ENCODE peak calls at places on chromosome 9, in six cellular contexts. Q, A, B, Z, G and F are unnamed samples.

GRCh38 chr9:88313364-88314220 is 74.7 kb upstream of the SPIN1 start:
- DNase-seq in Q (no peak), A (no peak), B (no peak), Z (no peak), G (no peak), F (no peak)

GRCh38 chr9:121684381-121685145 is 33.1 kb downstream of the DAB2IP start:
- DNase-seq in Q (no peak), A (peak; percentile 37), B (peak; percentile 51), Z (no peak), G (peak; percentile 76), F (no peak)

GRCh38 chr9:15373201-15373530 is 49.5 kb upstream of the SNAPC3 start:
- DNase-seq in Q (no peak), A (peak; percentile 17), B (no peak), Z (no peak), G (no peak), F (no peak)

GRCh38 chr9:124800306-124801259 is 23.6 kb downstream of the OLFML2A start:
- DNase-seq in Q (no peak), A (no peak), B (peak; percentile 44), Z (no peak), G (peak; percentile 56), F (peak; percentile 75)

GRCh38 chr9:2704504-2704903 is 12.8 kb upstream of the KCNV2 start:
- DNase-seq in Q (no peak), A (no peak), B (no peak), Z (no peak), G (peak; percentile 61), F (no peak)

GRCh38 chr9:1916676-1917075 is 98.5 kb upstream of the SMARCA2 start:
- DNase-seq in Q (no peak), A (no peak), B (no peak), Z (no peak), G (no peak), F (no peak)

GRCh38 chr9:95437559-95437958 is 79.2 kb downstream of the PTCH1 start:
- DNase-seq in Q (no peak), A (no peak), B (no peak), Z (no peak), G (no peak), F (no peak)

GRCh38 chr9:134644715-134645606 is 3.4 kb downstream of the COL5A1 start:
- DNase-seq in Q (peak; percentile 73), A (peak; percentile 84), B (peak; percentile 83), Z (peak; percentile 28), G (peak; percentile 60), F (peak; percentile 70)

GRCh38 chr9:86253577-86253976 is 5.9 kb downstream of the C9orf153 start:
- DNase-seq in Q (no peak), A (no peak), B (no peak), Z (no peak), G (peak; percentile 2), F (no peak)

GRCh38 chr9:123960366-123960765 is 30.4 kb upstream of the DENND1A start:
- DNase-seq in Q (no peak), A (no peak), B (no peak), Z (no peak), G (peak; percentile 59), F (no peak)

GRCh38 chr9:134218230-134218629 is 53.9 kb upstream of the RNU6ATAC start:
- DNase-seq in Q (peak; percentile 11), A (no peak), B (no peak), Z (no peak), G (no peak), F (no peak)

GRCh38 chr9:93496285-93496684 is 42.9 kb upstream of the FAM120AOS start:
- DNase-seq in Q (no peak), A (no peak), B (no peak), Z (no peak), G (no peak), F (no peak)

GRCh38 chr9:117387422-117387821 is 27.4 kb downstream of the ASTN2 start:
- DNase-seq in Q (no peak), A (no peak), B (no peak), Z (no peak), G (no peak), F (no peak)

GRCh38 chr9:73042155-73042554 is 89.3 kb upstream of the ALDH1A1 start:
- DNase-seq in Q (no peak), A (no peak), B (no peak), Z (peak; percentile 61), G (no peak), F (no peak)

GRCh38 chr9:124366476-124367220 is 48.6 kb downstream of the PSMB7 start:
- DNase-seq in Q (no peak), A (no peak), B (no peak), Z (no peak), G (no peak), F (no peak)

GRCh38 chr9:91723420-91724067 is 226.5 kb downstream of the ROR2 start:
- DNase-seq in Q (no peak), A (no peak), B (no peak), Z (no peak), G (no peak), F (peak; percentile 12)

GRCh38 chr9:133991964-133992779 is at the start of gene VAV2:
- DNase-seq in Q (peak; percentile 81), A (peak; percentile 61), B (peak; percentile 77), Z (no peak), G (peak; percentile 81), F (peak; percentile 85)

GRCh38 chr9:127058645-127059021 is 63.8 kb downstream of the ANGPTL2 start:
- DNase-seq in Q (no peak), A (no peak), B (no peak), Z (peak; percentile 67), G (no peak), F (no peak)

GRCh38 chr9:134215709-134216448 is 51.5 kb upstream of the RNU6ATAC start:
- DNase-seq in Q (peak; percentile 40), A (no peak), B (peak; percentile 35), Z (no peak), G (no peak), F (no peak)

GRCh38 chr9:35908484-35909125 is 685 bp upstream of the SPAAR start:
- DNase-seq in Q (no peak), A (no peak), B (peak; percentile 57), Z (no peak), G (no peak), F (no peak)

GRCh38 chr9:35906923-35907699 is 1.1 kb downstream of the HRCT1 start:
- DNase-seq in Q (peak; percentile 69), A (peak; percentile 46), B (peak; percentile 82), Z (no peak), G (no peak), F (no peak)

GRCh38 chr9:35905912-35906679 is at the start of gene HRCT1:
- DNase-seq in Q (peak; percentile 96), A (peak; percentile 91), B (peak; percentile 96), Z (peak; percentile 60), G (no peak), F (peak; percentile 95)

GRCh38 chr9:35909274-35909673 is at the start of gene SPAAR:
- DNase-seq in Q (no peak), A (no peak), B (peak; percentile 39), Z (no peak), G (no peak), F (no peak)

DNA sequence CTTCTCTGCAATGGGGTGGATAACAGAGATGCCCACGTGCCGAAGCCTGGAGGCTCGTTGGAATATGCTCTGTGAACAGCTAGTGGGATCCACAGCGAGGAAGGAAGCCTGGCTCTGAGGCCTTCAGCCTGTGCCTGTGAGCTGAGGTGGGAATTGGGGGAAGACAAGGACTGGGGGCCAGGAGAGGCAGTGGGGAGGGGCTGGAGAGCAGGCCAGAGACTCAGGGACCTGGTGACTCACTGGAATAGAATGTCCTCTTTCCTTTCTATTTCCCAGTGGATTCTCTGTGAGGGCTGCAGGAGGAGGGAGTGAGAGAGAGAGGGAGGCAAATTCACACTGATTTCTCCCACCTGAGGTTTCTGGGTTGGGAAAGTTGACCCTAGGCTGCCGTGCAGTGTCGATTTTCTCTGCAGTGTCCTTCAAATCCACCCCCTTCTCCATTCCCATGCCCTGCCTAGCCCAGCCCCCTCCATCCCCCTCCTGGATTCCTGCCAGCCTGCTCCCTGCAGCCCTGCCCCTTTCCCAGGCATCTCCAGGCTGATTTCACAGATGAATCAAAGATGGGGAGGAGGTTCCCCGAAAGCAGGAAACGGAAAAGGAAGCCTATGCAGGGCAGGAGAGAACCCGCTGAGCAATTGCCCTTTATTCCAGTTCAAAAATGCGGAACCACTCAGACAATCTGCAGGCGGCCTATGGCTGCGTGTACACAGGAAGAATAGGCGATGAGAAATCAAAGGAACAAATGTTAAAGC is 1.4 kb upstream of the SPAAR start:
- DNase-seq in Q (peak; percentile 83), A (peak; percentile 88), B (peak; percentile 82), Z (peak; percentile 55), G (no peak), F (peak; percentile 75)
- H3K4me3 ChIP-seq in Q (no peak overlapping the region), A (peak overlapping the region; percentile 12), B (no peak overlapping the region), Z (no peak overlapping the region), G (no peak overlapping the region), F (peak overlapping the region; percentile 40)

GRCh38 chr9:129458155-129458661 is 162.7 kb downstream of the C9orf50 start:
- DNase-seq in Q (peak; percentile 65), A (no peak), B (no peak), Z (no peak), G (no peak), F (peak; percentile 72)
- H3K4me3 ChIP-seq in Q (no peak overlapping the region), A (no peak overlapping the region), B (no peak overlapping the region), Z (no peak overlapping the region), G (no peak overlapping the region), F (no peak overlapping the region)

GRCh38 chr9:109253637-109254284 is 67.1 kb downstream of the EPB41L4B start:
- DNase-seq in Q (no peak), A (peak; percentile 56), B (no peak), Z (no peak), G (no peak), F (no peak)
- H3K4me3 ChIP-seq in Q (no peak overlapping the region), A (no peak overlapping the region), B (no peak overlapping the region), Z (no peak overlapping the region), G (no peak overlapping the region), F (no peak overlapping the region)

GRCh38 chr9:132141364-132141947 is 20.4 kb upstream of the NTNG2 start:
- DNase-seq in Q (no peak), A (no peak), B (no peak), Z (no peak), G (no peak), F (no peak)

GRCh38 chr9:132144708-132145365 is 17.0 kb upstream of the NTNG2 start:
- DNase-seq in Q (no peak), A (peak; percentile 38), B (no peak), Z (no peak), G (no peak), F (no peak)

GRCh38 chr9:132143359-132143758 is 18.5 kb upstream of the NTNG2 start:
- DNase-seq in Q (no peak), A (no peak), B (peak; percentile 28), Z (no peak), G (no peak), F (no peak)

GRCh38 chr9:132142883-132143282 is 19.0 kb upstream of the NTNG2 start:
- DNase-seq in Q (no peak), A (no peak), B (no peak), Z (no peak), G (no peak), F (no peak)

GRCh38 chr9:132141948-132142594 is 19.8 kb upstream of the NTNG2 start:
- DNase-seq in Q (no peak), A (peak; percentile 42), B (no peak), Z (no peak), G (no peak), F (no peak)
- H3K4me3 ChIP-seq in Q (no peak overlapping the region), A (no peak overlapping the region), B (no peak overlapping the region), Z (no peak overlapping the region), G (no peak overlapping the region), F (no peak overlapping the region)